ENCODE peak calls at places on chromosomes 5 and 9, in four cellular contexts. G, K, J and U are unnamed samples.

GRCh38 chr5:172533399-172534228 is 79.3 kb upstream of the SH3PXD2B start:
- DNase-seq in J (no peak), K (peak), G (no peak), U (no peak)

GRCh38 chr5:142814122-142814521 is 43.9 kb downstream of the ARHGAP26 start:
- DNase-seq in J (no peak), K (no peak), G (no peak), U (no peak)

GRCh38 chr5:1933364-1934055 is 50.8 kb upstream of the IRX4 start:
- DNase-seq in G (no peak), J (no peak), K (no peak), U (no peak)

GRCh38 chr9:89477811-89478583 is 19.9 kb downstream of the SEMA4D start:
- DNase-seq in K (no peak), J (no peak), G (no peak), U (peak)

GRCh38 chr5:116947691-116948528 is 373.3 kb upstream of the SEMA6A start:
- DNase-seq in G (peak), K (peak), J (peak), U (peak)

GRCh38 chr5:163189023-163189553 is 248.3 kb upstream of the CCNG1 start:
- DNase-seq in K (no peak), J (no peak), G (no peak), U (no peak)

GRCh38 chr9:87497604-87498045 is at the start of gene DAPK1:
- DNase-seq in G (peak), K (peak), J (peak), U (peak)

GRCh38 chr9:92761686-92762085 is 2.9 kb downstream of the BICD2 start:
- DNase-seq in G (no peak), K (peak), J (no peak), U (no peak)

GRCh38 chr5:71748360-71748759 is 29.3 kb downstream of the CARTPT start:
- DNase-seq in G (peak), J (peak), K (no peak), U (no peak)

GRCh38 chr9:134775552-134775951 is 105.1 kb upstream of the FCN2 start:
- DNase-seq in G (no peak), K (no peak), J (no peak), U (no peak)

GRCh38 chr9:6945871-6946270 is 188.1 kb downstream of the KDM4C start:
- DNase-seq in K (no peak), G (no peak), J (no peak), U (no peak)

GRCh38 chr5:147685991-147686390 is 96.5 kb downstream of the JAKMIP2 start:
- DNase-seq in J (no peak), K (no peak), G (no peak), U (no peak)

GRCh38 chr5:150645070-150645700 is 4.7 kb downstream of the SYNPO start:
- DNase-seq in G (peak), K (no peak), J (peak), U (no peak)

GRCh38 chr9:37999501-38000189 is 69.4 kb downstream of the SHB start:
- DNase-seq in J (no peak), G (no peak), K (no peak), U (no peak)

GRCh38 chr9:69085523-69086283 is 50.2 kb downstream of the FXN start:
- DNase-seq in G (no peak), K (no peak), J (no peak), U (no peak)

GRCh38 chr5:54671111-54671531 is 153.6 kb downstream of the SNX18 start:
- DNase-seq in G (no peak), J (no peak), K (no peak), U (no peak)

GRCh38 chr9:119003218-119003617 is 366.0 kb downstream of the BRINP1 start:
- DNase-seq in K (no peak), G (no peak), J (no peak), U (no peak)

GRCh38 chr5:150309101-150309897 is 6.6 kb upstream of the ARSI start:
- DNase-seq in G (no peak), K (no peak), J (no peak), U (no peak)

GRCh38 chr9:121199921-121200320 is 1.7 kb downstream of the RAB14 start:
- DNase-seq in J (no peak), G (no peak), K (no peak), U (peak)

GRCh38 chr9:121200346-121200745 is 1.3 kb downstream of the RAB14 start:
- DNase-seq in G (no peak), K (no peak), J (no peak), U (peak)

GRCh38 chr9:121204121-121204520 is 2.5 kb upstream of the RAB14 start:
- DNase-seq in G (no peak), K (no peak), J (no peak), U (no peak)

GRCh38 chr9:121201045-121201737 is 478 bp downstream of the RAB14 start:
- DNase-seq in J (no peak), G (peak), K (peak), U (peak)

DNA sequence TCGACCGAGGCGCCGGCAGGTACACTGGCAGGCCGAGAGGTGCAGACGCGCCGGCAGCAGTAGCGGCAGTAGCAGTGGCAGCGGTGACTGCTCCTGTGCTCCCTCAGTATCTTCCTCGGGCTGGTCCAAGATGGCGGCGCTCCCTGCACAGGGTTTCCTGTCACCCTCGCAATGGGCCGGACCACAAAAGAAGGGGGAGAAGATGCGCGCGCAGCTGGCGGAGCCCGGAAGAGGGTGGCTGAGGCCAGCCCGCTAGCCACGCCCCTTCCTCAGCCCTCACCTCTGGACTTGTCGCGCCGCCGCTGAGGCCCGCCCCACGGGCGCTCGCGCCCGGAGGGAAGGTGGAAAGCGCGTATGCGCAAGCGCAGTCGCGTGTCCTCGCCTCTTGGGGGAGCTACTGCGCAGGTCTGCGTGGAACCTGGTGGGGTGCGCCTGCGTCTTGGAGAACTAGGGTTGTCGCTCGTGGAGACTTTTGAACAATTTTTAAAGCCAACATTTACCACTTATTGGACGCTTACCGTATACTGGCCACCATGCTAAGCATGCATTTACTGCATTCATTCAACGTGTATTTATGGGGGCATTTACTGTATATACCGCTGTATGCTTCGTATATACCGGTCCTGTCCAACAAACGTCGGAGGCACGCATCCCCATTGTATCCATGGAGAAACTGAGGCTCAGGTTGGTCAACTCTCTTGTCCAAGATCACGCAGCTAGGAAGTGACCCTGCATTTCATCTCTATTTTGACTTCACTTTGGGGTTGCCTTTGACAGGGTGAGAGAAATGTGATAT is at the start of gene RAB14:
- DNase-seq in J (peak), G (peak), K (peak), U (peak)
- TF ChIP-seq POLR2A in J (peak), G (no peak), K (no peak), U (peak)

GRCh38 chr5:16936150-16937022 is at the start of gene MYO10:
- DNase-seq in J (peak), K (peak), G (peak), U (peak)
- TF ChIP-seq POLR2A in J (peak), K (no peak), G (no peak), U (no peak)

GRCh38 chr9:127788337-127789011 is 2.6 kb downstream of the CDK9 start:
- DNase-seq in J (peak), G (no peak), K (peak), U (no peak)

GRCh38 chr9:127785023-127785932 is 556 bp upstream of the CDK9 start:
- DNase-seq in K (peak), G (peak), J (peak), U (peak)

GRCh38 chr9:127783644-127784043 is 2.2 kb upstream of the CDK9 start:
- DNase-seq in J (no peak), G (no peak), K (no peak), U (no peak)

GRCh38 chr9:127786773-127787123 is 914 bp downstream of the CDK9 start:
- DNase-seq in K (no peak), G (no peak), J (no peak), U (peak)

GRCh38 chr9:127785933-127786772 is at the start of gene CDK9:
- DNase-seq in G (peak), K (peak), J (peak), U (peak)
- TF ChIP-seq POLR2A in G (no peak), K (no peak), J (peak), U (peak)

DNA sequence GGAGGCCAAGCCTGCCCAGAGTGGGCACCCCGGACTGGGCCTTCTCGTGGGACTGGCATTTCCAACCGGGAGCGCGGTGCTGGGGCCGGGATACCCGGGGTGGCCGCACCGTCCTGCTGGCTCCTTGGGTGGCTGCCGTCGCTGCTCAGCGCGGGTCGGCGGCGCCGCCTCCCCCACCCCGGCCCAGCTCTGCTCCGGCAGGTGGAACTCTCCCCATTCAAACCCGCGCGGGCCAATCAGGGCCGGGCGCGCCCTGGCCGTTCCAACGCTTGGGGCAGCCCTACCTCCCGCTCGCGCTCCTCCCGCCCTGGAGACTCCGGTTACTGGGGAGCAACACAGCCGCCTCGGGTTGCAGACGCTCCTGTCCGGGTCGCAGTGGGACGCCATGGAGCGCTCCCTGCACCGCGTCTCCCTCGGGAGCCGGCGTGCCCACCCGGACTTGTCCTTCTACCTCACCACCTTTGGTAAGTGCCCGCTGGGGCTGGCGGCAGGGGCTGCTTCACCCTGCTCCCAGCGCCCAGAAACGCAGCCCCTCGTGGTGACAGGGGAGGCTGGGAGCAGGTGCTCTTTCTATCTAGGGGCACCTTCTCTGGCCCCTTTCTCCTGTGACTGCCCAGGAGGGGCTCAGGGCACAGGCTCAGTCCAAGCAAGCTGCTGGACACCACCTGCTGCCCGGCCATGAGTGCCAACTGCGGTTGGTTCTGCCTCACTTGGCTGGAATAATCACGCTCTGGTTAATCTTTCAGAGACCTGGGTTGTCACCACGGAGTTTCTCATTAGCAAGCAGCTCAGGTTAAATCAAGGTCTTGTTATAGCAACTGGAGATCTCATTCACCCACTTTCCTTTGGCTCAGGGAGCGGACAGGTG is at the start of gene RGS3:
- DNase-seq in J (peak), K (no peak), G (peak), U (no peak)
- TF ChIP-seq POLR2A in J (peak), K (no peak), G (peak), U (no peak)

GRCh38 chr5:74638776-74639537 is 1.6 kb downstream of the ENC1 start:
- DNase-seq in K (no peak), G (no peak), J (no peak), U (no peak)

GRCh38 chr5:74641014-74641777 is 668 bp upstream of the ENC1 start:
- DNase-seq in K (peak), J (peak), G (peak), U (peak)

GRCh38 chr5:74639538-74640449 is 734 bp downstream of the ENC1 start:
- DNase-seq in G (peak), K (no peak), J (peak), U (peak)

GRCh38 chr5:74641778-74642542 is 1.4 kb upstream of the ENC1 start:
- DNase-seq in K (peak), J (peak), G (peak), U (peak)

DNA sequence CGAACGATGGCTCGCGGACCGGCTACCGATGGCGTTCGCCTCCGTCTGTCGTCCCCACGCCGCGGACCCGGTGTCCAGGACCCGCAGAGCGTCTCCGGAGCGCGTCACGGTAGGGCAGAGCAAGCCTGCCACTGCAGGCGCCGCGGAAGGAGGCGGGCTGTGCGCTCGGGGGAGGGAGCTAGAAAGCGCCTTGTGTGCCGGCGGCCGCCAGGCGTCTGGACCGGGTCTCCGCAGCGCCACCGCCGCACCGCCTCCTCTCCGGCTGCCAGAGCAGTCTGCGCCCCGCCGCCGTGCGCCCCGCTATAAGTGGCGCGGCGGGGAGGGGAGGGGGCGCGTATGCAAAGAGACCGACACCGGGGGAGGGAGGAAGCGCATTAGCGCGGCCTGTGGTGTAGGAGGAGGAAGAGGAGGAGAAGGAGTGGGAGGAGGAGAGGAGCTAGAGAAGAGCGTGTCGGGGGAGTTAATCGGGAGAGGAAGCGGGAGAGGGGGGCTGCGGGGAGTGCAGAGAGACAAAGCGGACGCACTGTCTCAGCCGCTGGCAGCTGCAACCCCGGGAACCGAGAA is at the start of gene ENC1:
- DNase-seq in K (peak), J (peak), G (peak), U (peak)
- TF ChIP-seq POLR2A in K (peak), J (peak), G (no peak), U (no peak)

DNA sequence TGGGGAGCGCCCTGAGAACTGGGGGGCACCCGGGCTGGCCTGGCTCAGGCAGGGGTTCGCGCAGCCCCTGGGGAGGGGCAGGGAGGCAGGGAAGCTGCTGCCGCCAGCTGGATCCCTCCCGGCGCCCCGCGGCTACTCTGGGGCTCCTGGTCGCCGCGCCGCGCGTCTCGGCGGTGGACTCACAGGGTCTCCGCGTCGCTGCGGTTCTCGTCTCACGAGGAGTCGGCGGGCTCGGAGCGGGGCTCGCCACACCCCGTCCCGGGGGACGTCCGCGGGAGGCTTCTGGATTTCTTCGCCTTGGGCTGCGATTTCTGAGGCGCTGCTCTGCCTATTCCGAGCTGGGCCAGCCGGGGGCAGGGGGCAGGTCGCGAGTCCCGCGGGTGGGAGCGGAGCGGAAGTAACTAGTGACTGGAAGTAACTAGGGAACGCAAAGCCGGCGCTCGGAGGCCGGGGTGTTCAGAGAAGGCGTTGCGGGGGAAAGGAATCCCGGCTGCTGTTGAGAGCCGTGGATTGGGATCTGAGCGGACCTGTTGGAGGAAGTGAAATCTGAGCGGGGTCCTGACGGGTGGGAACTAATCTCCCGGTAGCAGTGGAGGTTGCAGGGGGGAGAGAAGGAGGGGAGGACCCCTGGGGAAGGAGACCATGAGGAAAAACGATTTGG is 509 bp downstream of the CYSTM1 start:
- DNase-seq in K (peak), J (peak), G (peak), U (peak)
- TF ChIP-seq POLR2A in K (no peak), J (no peak), G (no peak), U (peak)

DNA sequence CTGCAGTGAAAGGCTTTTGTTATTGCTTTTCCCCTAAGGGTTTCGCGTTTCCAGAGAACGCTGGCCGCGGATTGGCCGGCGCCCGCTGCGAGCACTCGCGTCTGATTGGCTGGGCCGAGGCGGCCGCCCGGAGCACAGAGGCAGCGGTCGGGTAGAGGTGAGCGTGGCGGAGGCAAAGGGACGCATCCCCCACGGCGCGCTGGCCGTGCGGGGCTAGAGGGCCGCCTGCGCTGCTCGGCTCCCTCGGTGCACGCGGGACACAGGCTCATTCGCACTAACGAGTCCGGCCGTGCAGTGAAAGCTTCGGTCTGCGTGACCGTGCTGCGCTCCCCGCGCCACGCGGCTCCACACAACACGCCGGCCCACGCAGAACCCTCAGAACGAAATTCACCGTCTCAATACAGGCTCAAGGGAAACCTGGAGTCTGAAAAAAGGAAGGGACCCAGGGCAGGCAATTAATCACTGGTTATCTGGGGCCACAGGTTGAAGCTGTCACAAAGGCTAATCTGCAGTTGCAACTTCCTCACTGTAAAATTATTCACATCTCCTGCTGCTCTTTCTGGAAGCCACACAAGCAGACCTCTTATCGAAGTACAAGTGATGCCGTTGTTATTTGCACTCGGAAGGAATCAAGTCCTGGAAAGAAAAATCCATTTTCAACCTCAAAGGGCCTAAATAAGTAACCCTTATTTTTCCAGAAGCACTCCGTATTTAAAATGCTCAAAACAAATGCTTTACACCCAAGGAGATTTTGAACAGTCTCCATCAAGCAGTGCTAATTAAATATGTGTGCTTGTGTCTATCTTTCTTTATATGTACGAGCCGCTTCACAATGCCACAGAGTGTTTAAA is 94.6 kb downstream of the ZNF608 start:
- DNase-seq in G (peak), J (peak), K (peak), U (peak)
- TF ChIP-seq POLR2A in G (no peak), J (peak), K (no peak), U (no peak)

DNA sequence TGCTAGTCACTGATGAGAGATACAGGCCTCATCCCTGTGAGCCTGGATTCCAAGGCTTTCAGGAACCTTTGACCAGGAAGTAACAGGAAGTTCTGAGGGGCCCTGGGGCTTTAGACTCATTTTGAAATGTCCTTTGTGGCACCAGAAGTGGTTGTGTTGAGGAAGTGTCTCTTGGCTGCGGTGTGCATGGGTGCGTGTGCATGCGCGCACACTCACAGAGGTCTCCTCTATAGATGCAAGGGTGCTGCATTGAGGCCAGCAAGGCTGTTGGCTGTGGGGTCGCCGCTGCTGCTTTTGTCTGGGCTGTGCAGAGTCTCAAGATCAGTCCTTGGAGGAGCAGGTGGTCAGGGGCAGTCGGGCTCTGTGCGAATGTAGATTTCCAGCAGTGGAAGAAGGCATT is 7.6 kb downstream of the RAB24 start:
- DNase-seq in J (no peak), K (peak), G (no peak), U (no peak)
- TF ChIP-seq POLR2A in J (no peak), K (no peak), G (no peak), U (no peak)

GRCh38 chr9:113516840-113517577 is 53.5 kb downstream of the RGS3 start:
- DNase-seq in J (no peak), K (peak), G (peak), U (no peak)
- TF ChIP-seq POLR2A in J (no peak), K (no peak), G (no peak), U (no peak)